ENCODE peak calls at places on chromosomes 2 and 18, in six cellular contexts. F is keratinocyte, C is mesendoderm, G is RWPE1, Y is body of pancreas, U is tibial nerve. M is an unnamed sample.

GRCh38 chr2:27622921-27623384 is 5.9 kb downstream of the CCDC121 start:
- DNase-seq in F (peak), C (peak), G (peak), Y (no peak), U (no peak), M (no peak)

GRCh38 chr18:26710460-26711096 is 154.9 kb downstream of the AQP4 start:
- DNase-seq in F (no peak), C (peak), G (no peak), Y (no peak), U (no peak), M (no peak)

GRCh38 chr18:47288741-47289140 is 37.3 kb upstream of the SKOR2 start:
- DNase-seq in F (no peak), C (no peak), G (no peak), Y (no peak), U (no peak), M (no peak)

GRCh38 chr2:201185863-201186262 is 2.9 kb downstream of the CASP10 start:
- DNase-seq in F (no peak), C (no peak), G (no peak), Y (no peak), U (no peak), M (no peak)

GRCh38 chr2:63888490-63889402 is 47.0 kb downstream of the UGP2 start:
- DNase-seq in F (no peak), C (peak), G (peak), Y (peak), U (no peak), M (peak)

GRCh38 chr2:230932556-230933511 is 7.8 kb upstream of the GPR55 start:
- DNase-seq in F (no peak), C (no peak), G (no peak), Y (peak), U (no peak), M (no peak)

GRCh38 chr2:167005096-167005495 is 116.8 kb downstream of the XIRP2 start:
- DNase-seq in F (no peak), C (no peak), G (no peak), Y (no peak), U (no peak), M (no peak)

GRCh38 chr2:33275689-33276444 is 200.6 kb upstream of the RASGRP3 start:
- DNase-seq in F (no peak), C (no peak), G (peak), Y (peak), U (no peak), M (no peak)

GRCh38 chr2:112614201-112614840 is 29.9 kb downstream of the CHCHD5 start:
- DNase-seq in F (no peak), C (peak), G (no peak), Y (no peak), U (no peak), M (no peak)

GRCh38 chr2:96899084-96899735 is 29.3 kb upstream of the SEMA4C start:
- DNase-seq in F (no peak), C (no peak), G (no peak), Y (no peak), U (no peak), M (no peak)
- H3K27ac ChIP-seq in F (no peak), C (no peak), G (peak), Y (no peak), U (no peak), M (no peak)

GRCh38 chr2:149768320-149768799 is 180.8 kb upstream of the MMADHC start:
- DNase-seq in F (no peak), C (peak), G (no peak), Y (no peak), U (no peak), M (no peak)
- H3K27ac ChIP-seq in F (no peak), C (no peak), G (no peak), Y (no peak), U (no peak), M (no peak)

GRCh38 chr2:150586858-150587257 is 99.4 kb upstream of the RND3 start:
- DNase-seq in F (peak), C (no peak), G (peak), Y (no peak), U (no peak), M (no peak)

GRCh38 chr2:150588210-150588870 is 100.9 kb upstream of the RND3 start:
- DNase-seq in F (no peak), C (no peak), G (no peak), Y (no peak), U (no peak), M (no peak)

GRCh38 chr2:150585221-150585971 is 97.9 kb upstream of the RND3 start:
- DNase-seq in F (no peak), C (no peak), G (no peak), Y (no peak), U (no peak), M (no peak)

GRCh38 chr2:150589760-150590159 is 102.3 kb upstream of the RND3 start:
- DNase-seq in F (no peak), C (no peak), G (no peak), Y (no peak), U (no peak), M (no peak)

GRCh38 chr2:150587547-150588209 is 100.2 kb upstream of the RND3 start:
- DNase-seq in F (no peak), C (peak), G (no peak), Y (no peak), U (no peak), M (no peak)
- H3K27ac ChIP-seq in F (peak), C (no peak), G (no peak), Y (no peak), U (no peak), M (no peak)

GRCh38 chr18:24799176-24799575 is 338.7 kb downstream of the HRH4 start:
- DNase-seq in F (no peak), C (no peak), G (no peak), Y (no peak), U (no peak), M (no peak)
- H3K27ac ChIP-seq in F (no peak), C (no peak), G (no peak), Y (no peak), U (no peak), M (no peak)

DNA sequence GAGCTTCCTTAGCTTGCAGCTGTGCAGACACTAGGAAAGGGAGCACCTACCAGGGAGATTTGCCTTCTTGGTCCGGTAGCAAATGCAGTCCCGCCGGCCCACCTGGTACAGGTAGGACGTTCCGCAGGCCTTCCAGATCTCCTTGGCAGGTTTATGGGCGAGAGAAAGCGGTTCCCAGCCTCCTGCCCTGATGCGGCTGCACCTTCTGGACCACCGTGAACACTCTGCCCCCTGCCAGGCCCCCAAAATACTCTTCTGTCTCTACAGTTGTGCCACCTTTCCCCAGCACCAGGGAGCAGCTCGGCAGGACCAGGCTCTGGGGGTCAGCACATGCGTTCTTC is 67.4 kb downstream of the HNRNPLL start:
- DNase-seq in F (no peak), C (no peak), G (no peak), Y (no peak), U (no peak), M (no peak)
- H3K27ac ChIP-seq in F (no peak), C (no peak), G (no peak), Y (no peak), U (no peak), M (no peak)

GRCh38 chr2:46800218-46800617 is 115.4 kb downstream of the MCFD2 start:
- DNase-seq in F (no peak), C (no peak), G (no peak), Y (no peak), U (no peak), M (no peak)

GRCh38 chr2:46798998-46799698 is 116.5 kb downstream of the MCFD2 start:
- DNase-seq in F (no peak), C (no peak), G (no peak), Y (no peak), U (no peak), M (no peak)

GRCh38 chr2:46801731-46802664 is 113.6 kb downstream of the MCFD2 start:
- DNase-seq in F (no peak), C (no peak), G (no peak), Y (no peak), U (no peak), M (no peak)

GRCh38 chr2:46802665-46803550 is 112.7 kb downstream of the MCFD2 start:
- DNase-seq in F (no peak), C (no peak), G (no peak), Y (no peak), U (no peak), M (no peak)

DNA sequence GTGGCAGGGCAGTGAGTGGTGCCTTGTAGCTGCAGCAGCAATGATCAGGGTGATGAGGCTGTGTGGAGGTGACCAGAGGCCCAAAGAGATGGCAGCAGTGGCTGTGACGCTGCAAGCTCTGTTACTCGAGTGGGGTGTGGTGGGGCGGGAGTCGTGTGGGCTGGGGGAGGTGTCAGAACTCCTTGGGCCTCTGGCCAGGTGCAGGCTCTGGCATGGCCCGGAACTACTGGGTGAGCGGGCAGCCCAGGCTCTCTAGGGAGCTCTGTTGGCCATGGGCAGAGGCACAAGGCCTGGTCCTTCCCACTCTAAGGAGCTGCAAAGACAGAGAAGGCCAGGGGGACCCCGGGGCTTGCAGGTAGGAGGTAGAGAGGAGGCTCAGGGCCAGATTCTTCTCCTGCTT is 115.0 kb downstream of the MCFD2 start:
- DNase-seq in F (no peak), C (no peak), G (no peak), Y (no peak), U (no peak), M (no peak)
- H3K27ac ChIP-seq in F (no peak), C (no peak), G (no peak), Y (no peak), U (no peak), M (no peak)

DNA sequence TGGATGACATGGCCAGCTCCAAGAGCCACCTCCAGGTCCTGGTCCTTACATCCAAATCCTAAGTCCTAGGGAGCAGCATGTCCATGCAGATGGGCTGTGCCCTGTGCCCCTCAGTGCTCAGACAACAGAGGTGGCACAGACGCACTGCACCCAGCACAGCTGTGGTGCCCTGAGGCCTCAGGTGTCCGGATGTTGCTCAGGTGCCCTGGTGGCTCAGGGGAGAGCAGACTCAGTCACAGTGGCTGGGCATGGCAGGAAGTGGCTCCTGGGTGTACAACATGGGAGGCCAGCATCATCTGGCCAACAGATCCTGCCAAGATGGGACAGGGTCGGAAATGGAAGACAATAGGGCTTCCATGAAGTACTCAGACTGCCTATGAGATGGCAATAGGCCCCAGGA is 50.1 kb downstream of the TIMM21 start:
- DNase-seq in F (no peak), C (no peak), G (no peak), Y (no peak), U (no peak), M (no peak)
- H3K27ac ChIP-seq in F (no peak), C (no peak), G (no peak), Y (no peak), U (no peak), M (no peak)

DNA sequence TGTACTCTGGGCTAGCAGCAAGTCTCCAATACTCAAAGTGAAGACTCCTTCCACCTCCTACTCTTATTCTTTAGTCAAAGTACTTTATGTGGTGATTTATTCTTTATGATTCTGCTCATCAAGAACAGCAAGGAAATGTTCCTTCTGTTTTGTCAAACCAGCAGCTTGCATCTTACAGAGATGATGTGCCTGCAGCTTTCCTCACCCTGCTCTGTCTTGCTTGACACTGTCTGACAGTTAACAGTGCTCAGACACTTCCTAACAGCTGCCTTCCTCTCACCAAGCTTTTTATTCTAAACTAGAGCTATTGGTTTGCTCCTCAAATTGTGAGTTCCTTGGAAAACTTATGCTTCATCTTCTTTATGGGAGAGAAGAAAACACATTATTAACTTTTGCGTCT is 723.5 kb upstream of the DDX18 start:
- DNase-seq in F (no peak), C (no peak), G (no peak), Y (no peak), U (no peak), M (no peak)
- H3K27ac ChIP-seq in F (no peak), C (no peak), G (no peak), Y (no peak), U (no peak), M (no peak)

GRCh38 chr2:69164379-69164778 is 151.4 kb downstream of the ANTXR1 start:
- DNase-seq in F (no peak), C (no peak), G (no peak), Y (no peak), U (no peak), M (no peak)
- H3K27ac ChIP-seq in F (no peak), C (no peak), G (no peak), Y (no peak), U (no peak), M (no peak)